ENCODE peak calls at places on chromosomes 3 and 15, in seven cellular contexts. H is H9, Y is mesenchymal stem cell, L is trophoblast cell, C is mesendoderm, A is IMR-90, V is H1. P is an unnamed sample.

GRCh38 chr15:34701536-34701935 is 53.3 kb downstream of the GJD2 start:
- DNase-seq in H (no peak), Y (no peak), L (no peak), C (peak; percentile 36), A (no peak), V (no peak), P (no peak)

GRCh38 chr3:133295199-133295901 is 104.5 kb upstream of the BFSP2 start:
- DNase-seq in H (peak; percentile 38), Y (no peak), L (no peak), C (peak; percentile 65), A (peak; percentile 81), V (no peak), P (no peak)

GRCh38 chr15:33442449-33442848 is 131.7 kb downstream of the RYR3 start:
- DNase-seq in H (no peak), Y (no peak), L (no peak), C (no peak), A (no peak), V (no peak), P (no peak)

GRCh38 chr3:139455855-139456254 is 20.5 kb downstream of the RBP2 start:
- DNase-seq in H (no peak), Y (no peak), L (no peak), C (peak; percentile 64), A (no peak), V (no peak), P (no peak)

GRCh38 chr3:171837698-171838097 is 5.5 kb upstream of the TMEM212 start:
- DNase-seq in H (no peak), Y (no peak), L (no peak), C (no peak), A (no peak), V (no peak), P (no peak)

GRCh38 chr15:79970921-79971434 is at the start of gene BCL2A1:
- DNase-seq in H (no peak), Y (no peak), L (peak; percentile 13), C (no peak), A (peak; percentile 96), V (no peak), P (no peak)

GRCh38 chr3:156732715-156733114 is 58.3 kb downstream of the TIPARP start:
- DNase-seq in H (no peak), Y (no peak), L (no peak), C (no peak), A (no peak), V (no peak), P (no peak)

GRCh38 chr15:33581032-33581431 is 270.3 kb downstream of the RYR3 start:
- DNase-seq in H (no peak), Y (no peak), L (no peak), C (peak; percentile 76), A (peak; percentile 13), V (no peak), P (no peak)

GRCh38 chr15:57769266-57769665 is 62.8 kb downstream of the POLR2M start:
- DNase-seq in H (no peak), Y (peak; percentile 38), L (peak; percentile 17), C (no peak), A (peak; percentile 33), V (no peak), P (no peak)

GRCh38 chr15:61115241-61115640 is 113.9 kb downstream of the RORA start:
- DNase-seq in H (no peak), Y (no peak), L (no peak), C (no peak), A (peak; percentile 2), V (no peak), P (no peak)

GRCh38 chr3:126348308-126348920 is 8.8 kb downstream of the KLF15 start:
- DNase-seq in H (peak; percentile 69), Y (no peak), L (no peak), C (peak; percentile 70), A (no peak), V (no peak), P (no peak)

GRCh38 chr3:52939600-52939999 is 42.3 kb upstream of the STIMATE start:
- DNase-seq in H (no peak), Y (no peak), L (no peak), C (no peak), A (no peak), V (no peak), P (no peak)

GRCh38 chr3:67524046-67524445 is 130.4 kb downstream of the SUCLG2 start:
- DNase-seq in H (no peak), Y (no peak), L (peak; percentile 70), C (no peak), A (peak; percentile 32), V (no peak), P (no peak)

GRCh38 chr3:63351159-63352007 is 73.3 kb downstream of the SYNPR start:
- DNase-seq in H (no peak), Y (peak; percentile 58), L (peak; percentile 6), C (peak; percentile 82), A (peak; percentile 64), V (no peak), P (peak; percentile 65)

GRCh38 chr3:134708025-134708597 is 57.3 kb upstream of the KY start:
- DNase-seq in H (no peak), Y (no peak), L (no peak), C (no peak), A (peak; percentile 26), V (no peak), P (no peak)

GRCh38 chr15:78766041-78766440 is 45.2 kb downstream of the ADAMTS7 start:
- DNase-seq in H (no peak), Y (no peak), L (no peak), C (no peak), A (no peak), V (no peak), P (no peak)

GRCh38 chr3:10010546-10011465 is 15.4 kb upstream of the FANCD2 start:
- DNase-seq in H (peak; percentile 98), Y (peak; percentile 93), L (peak; percentile 97), C (peak; percentile 94), A (peak; percentile 81), V (peak; percentile 65), P (peak; percentile 89)

GRCh38 chr3:65828706-65829105 is 210.0 kb downstream of the MAGI1 start:
- DNase-seq in H (peak; percentile 37), Y (no peak), L (peak; percentile 25), C (peak; percentile 69), A (peak; percentile 31), V (no peak), P (no peak)

GRCh38 chr3:170809975-170810357 is 60.0 kb downstream of the RPL22L1 start:
- DNase-seq in H (no peak), Y (peak; percentile 75), L (no peak), C (no peak), A (peak; percentile 64), V (no peak), P (no peak)

GRCh38 chr3:13839766-13840340 is 40.0 kb downstream of the WNT7A start:
- DNase-seq in H (no peak), Y (no peak), L (peak; percentile 54), C (no peak), A (no peak), V (no peak), P (no peak)

GRCh38 chr3:13049400-13049799 is 23.8 kb downstream of the IQSEC1 start:
- DNase-seq in H (no peak), Y (no peak), L (no peak), C (no peak), A (no peak), V (no peak), P (no peak)

GRCh38 chr3:125140011-125140813 is 72.3 kb downstream of the SLC12A8 start:
- DNase-seq in H (no peak), Y (peak; percentile 78), L (peak; percentile 79), C (no peak), A (peak; percentile 61), V (no peak), P (no peak)

GRCh38 chr3:46955801-46956259 is 20.7 kb downstream of the CCDC12 start:
- DNase-seq in H (no peak), Y (peak; percentile 17), L (no peak), C (no peak), A (peak; percentile 42), V (no peak), P (no peak)

GRCh38 chr3:123652346-123652984 is 67.6 kb upstream of the HACD2 start:
- DNase-seq in H (peak; percentile 84), Y (peak; percentile 82), L (peak; percentile 55), C (peak; percentile 79), A (peak; percentile 61), V (peak; percentile 44), P (peak; percentile 65)

DNA sequence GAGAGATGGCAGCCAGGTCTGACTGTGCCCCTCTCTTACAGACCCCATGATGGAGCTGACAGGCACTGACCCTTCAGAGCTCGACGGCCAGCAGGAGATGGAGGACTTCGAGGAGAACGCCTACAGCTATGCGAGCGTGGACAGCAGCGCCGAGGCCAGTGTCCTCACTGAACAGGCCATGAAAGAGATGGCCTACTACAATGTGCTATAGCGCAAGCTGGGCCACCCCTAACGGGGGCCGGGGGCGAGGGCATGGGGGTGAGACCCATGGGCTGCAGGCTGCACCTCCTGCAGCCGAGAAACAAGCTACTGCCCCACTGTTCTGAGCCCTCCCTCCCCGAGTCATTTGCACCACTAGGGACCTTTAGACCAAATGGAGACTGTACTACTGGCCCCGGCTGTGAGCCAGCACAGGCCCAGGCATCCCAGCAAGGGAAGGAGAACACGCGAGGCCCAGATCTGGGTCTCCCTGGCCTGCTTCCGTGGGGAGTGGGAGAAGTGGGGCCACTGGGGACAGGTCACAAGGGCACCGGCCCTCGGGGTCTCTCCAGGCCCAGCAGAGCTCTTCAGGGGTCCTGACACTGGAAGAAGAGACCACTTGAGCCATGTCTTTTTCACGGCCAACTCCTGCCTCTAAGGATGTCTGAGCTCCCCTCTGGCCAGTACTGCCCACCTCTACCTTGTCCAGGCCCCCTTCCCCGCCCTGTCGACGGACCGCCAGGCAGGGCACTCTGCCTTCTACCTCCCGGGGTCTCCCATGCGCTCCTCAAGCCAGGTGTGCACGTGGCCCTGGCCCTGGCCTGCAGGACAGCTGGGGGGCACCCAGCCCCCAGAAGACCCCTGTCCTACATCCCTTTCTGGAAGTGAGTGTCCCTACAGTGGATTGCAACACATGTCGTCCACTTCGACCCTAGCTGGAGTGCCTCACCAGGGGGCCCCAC is 22.4 kb downstream of the IDH2 start:
- DNase-seq in H (no peak), Y (no peak), L (no peak), C (no peak), A (no peak), V (no peak), P (no peak)
- H3K23ac ChIP-seq in H (no peak overlapping the region), Y (no peak overlapping the region), L (no peak overlapping the region), C (no peak overlapping the region), A (no peak overlapping the region), V (no peak overlapping the region), P (no peak overlapping the region)

DNA sequence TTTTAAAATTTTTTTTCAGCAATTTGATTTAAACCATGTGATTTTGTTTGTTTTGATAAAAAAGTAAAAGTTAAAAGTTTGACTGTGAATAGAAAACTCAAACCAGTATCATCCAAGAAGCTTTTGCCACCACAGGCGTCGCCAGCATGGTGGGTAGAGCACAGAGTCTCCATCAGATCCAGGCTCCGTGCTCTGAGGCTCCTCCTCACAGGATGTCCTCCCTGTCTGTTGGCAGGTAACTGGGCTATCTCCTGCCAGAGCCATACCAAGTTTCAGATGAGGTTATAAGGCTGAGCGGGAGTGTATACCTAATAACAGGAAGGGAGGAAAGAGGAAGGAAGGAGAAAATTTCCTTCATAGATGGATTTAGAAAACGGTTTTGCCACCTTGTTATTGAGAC is 28.8 kb downstream of the CTDSPL start:
- DNase-seq in H (no peak), Y (no peak), L (no peak), C (no peak), A (no peak), V (no peak), P (no peak)
- H3K23ac ChIP-seq in H (no peak overlapping the region), Y (no peak overlapping the region), L (no peak overlapping the region), C (no peak overlapping the region), A (no peak overlapping the region), V (no peak overlapping the region), P (no peak overlapping the region)

GRCh38 chr3:186536883-186537553 is 7.2 kb downstream of the CRYGS start:
- DNase-seq in H (no peak), Y (peak; percentile 3), L (no peak), C (peak; percentile 64), A (peak; percentile 15), V (no peak), P (no peak)
- H3K23ac ChIP-seq in H (no peak overlapping the region), Y (no peak overlapping the region), L (no peak overlapping the region), C (no peak overlapping the region), A (no peak overlapping the region), V (no peak overlapping the region), P (no peak overlapping the region)

GRCh38 chr3:48267782-48268181 is 26.9 kb downstream of the ZNF589 start:
- DNase-seq in H (no peak), Y (no peak), L (no peak), C (no peak), A (no peak), V (no peak), P (no peak)
- H3K23ac ChIP-seq in H (no peak overlapping the region), Y (no peak overlapping the region), L (no peak overlapping the region), C (no peak overlapping the region), A (no peak overlapping the region), V (no peak overlapping the region), P (no peak overlapping the region)

P was measured in neuronal stem cell.